ENCODE peak calls at places on chromosomes 7 and 10, in six cellular contexts. Y, F, U, K, N and I are unnamed samples.
A peak's percentile ranks its signal among the peaks of the same experiment; 100 is the strongest.

GRCh38 chr10:16967866-16968721 is 150.9 kb upstream of the RSU1 start:
- DNase-seq in Y (peak; percentile 95), K (no peak), N (peak; percentile 25), F (peak; percentile 75), U (peak; percentile 59), I (peak; percentile 93)

GRCh38 chr10:97780991-97781540 is 9.3 kb upstream of the SFRP5 start:
- DNase-seq in U (no peak), Y (no peak), F (no peak), N (no peak), K (no peak), I (no peak)

GRCh38 chr7:64951250-64951848 is 39.5 kb downstream of the ZNF117 start:
- DNase-seq in Y (peak; percentile 50), N (no peak), K (peak; percentile 17), U (no peak), F (peak; percentile 2), I (peak; percentile 54)

GRCh38 chr10:89351402-89352038 is 23.7 kb downstream of the IFIT3 start:
- DNase-seq in K (no peak), F (no peak), N (no peak), U (no peak), Y (peak; percentile 68), I (peak; percentile 44)

GRCh38 chr10:72567884-72568283 is 58.0 kb downstream of the MICU1 start:
- DNase-seq in F (no peak), Y (no peak), U (no peak), K (no peak), N (no peak), I (no peak)

GRCh38 chr7:70647801-70648491 is 484.0 kb upstream of the GALNT17 start:
- DNase-seq in F (no peak), U (no peak), Y (peak; percentile 31), K (no peak), N (no peak), I (peak; percentile 80)

GRCh38 chr7:30147223-30147622 is 12.4 kb downstream of the MTURN start:
- DNase-seq in N (no peak), F (no peak), K (no peak), Y (no peak), U (no peak), I (no peak)

GRCh38 chr7:48096273-48096672 is 7.2 kb downstream of the UPP1 start:
- DNase-seq in F (no peak), K (no peak), U (no peak), Y (no peak), N (no peak), I (no peak)

GRCh38 chr10:91410638-91411367 is 659 bp downstream of the HECTD2 start:
- DNase-seq in F (no peak), Y (peak; percentile 63), U (no peak), N (no peak), K (no peak), I (peak; percentile 63)

GRCh38 chr10:94225589-94225988 is 137.2 kb downstream of the NOC3L start:
- DNase-seq in K (no peak), Y (no peak), N (no peak), U (no peak), F (no peak), I (no peak)

GRCh38 chr10:107749235-107749634 is 584.7 kb upstream of the SORCS1 start:
- DNase-seq in Y (no peak), K (no peak), F (no peak), N (no peak), U (no peak), I (no peak)

GRCh38 chr7:95700917-95701316 is 71.4 kb upstream of the DYNC1I1 start:
- DNase-seq in F (no peak), N (no peak), K (no peak), Y (no peak), U (no peak), I (no peak)

GRCh38 chr10:22849077-22849810 is 78.6 kb upstream of the ARMC3 start:
- DNase-seq in Y (no peak), K (no peak), U (no peak), F (no peak), N (no peak), I (no peak)

GRCh38 chr10:88150338-88150737 is 286.9 kb downstream of the PTEN start:
- DNase-seq in N (no peak), U (no peak), K (no peak), Y (peak; percentile 58), F (no peak), I (peak; percentile 72)

GRCh38 chr10:77546048-77546447 is 91.6 kb downstream of the KCNMA1 start:
- DNase-seq in U (no peak), K (no peak), Y (no peak), F (no peak), N (no peak), I (no peak)

GRCh38 chr7:816751-817671 is 15.3 kb upstream of the SUN1 start:
- DNase-seq in U (no peak), K (no peak), F (peak; percentile 32), N (no peak), Y (peak; percentile 54), I (no peak)

GRCh38 chr7:10708447-10708846 is 265.2 kb upstream of the PHF14 start:
- DNase-seq in K (no peak), N (peak; percentile 34), Y (no peak), U (peak; percentile 52), F (peak; percentile 23), I (no peak)

GRCh38 chr10:110758898-110759297 is 112.8 kb upstream of the PDCD4 start:
- DNase-seq in F (no peak), K (no peak), Y (peak; percentile 64), U (no peak), N (peak; percentile 13), I (peak; percentile 62)
- H4K91ac ChIP-seq in F (no peak overlapping the region), K (no peak overlapping the region), Y (no peak overlapping the region), U (no peak overlapping the region), N (no peak overlapping the region), I (peak overlapping the region; percentile 25)

DNA sequence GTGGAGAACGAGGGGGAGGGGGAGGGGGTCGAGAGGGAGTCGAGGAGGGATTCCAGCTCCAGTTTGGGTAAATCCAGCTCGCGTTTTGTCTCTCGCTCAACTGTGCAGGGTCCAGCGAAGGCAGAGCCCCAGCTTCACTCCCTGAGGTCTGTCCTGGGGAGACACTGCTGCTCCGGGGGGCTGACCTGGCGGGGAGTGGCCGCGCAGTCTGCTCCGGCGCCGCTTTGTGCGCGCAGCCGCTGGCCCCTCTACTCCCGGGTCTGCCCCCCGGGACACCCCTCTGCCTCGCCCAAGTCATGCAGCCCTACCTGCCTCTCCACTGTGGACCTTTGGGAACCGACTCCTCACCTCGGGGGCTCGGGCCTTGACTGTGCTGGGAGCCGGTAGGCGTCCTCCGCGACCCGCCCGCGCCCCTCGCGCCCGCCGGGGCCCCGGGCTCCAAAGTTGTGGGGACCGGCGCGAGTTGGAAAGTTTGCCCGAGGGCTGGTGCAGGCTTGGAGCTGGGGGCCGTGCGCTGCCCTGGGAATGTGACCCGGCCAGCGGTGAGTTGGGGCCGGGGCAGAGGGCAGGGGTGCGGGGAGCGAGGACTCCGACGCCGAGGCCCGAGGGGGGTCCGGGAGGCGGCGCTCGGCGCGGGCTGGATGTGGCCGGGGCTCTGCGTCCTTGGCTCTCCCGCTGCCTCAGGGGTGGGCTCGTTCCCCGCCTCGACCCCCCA is at the start of gene TET1:
- DNase-seq in Y (peak; percentile 78), F (peak; percentile 90), K (no peak), N (peak; percentile 59), U (peak; percentile 87), I (peak; percentile 59)
- H4K8ac ChIP-seq in Y (peak within 1 kb of the TSS; percentile 75), F (no peak within 1 kb of the TSS), K (peak within 1 kb of the TSS; percentile 82), N (peak within 1 kb of the TSS; percentile 88), U (no peak within 1 kb of the TSS), I (peak within 1 kb of the TSS; percentile 89)

GRCh38 chr10:101193210-101193609 is 36.1 kb downstream of the LBX1 start:
- DNase-seq in U (no peak), F (no peak), N (no peak), Y (no peak), K (no peak), I (no peak)

GRCh38 chr10:101188942-101189341 is 40.3 kb downstream of the LBX1 start:
- DNase-seq in Y (no peak), N (no peak), F (no peak), U (no peak), K (no peak), I (no peak)

DNA sequence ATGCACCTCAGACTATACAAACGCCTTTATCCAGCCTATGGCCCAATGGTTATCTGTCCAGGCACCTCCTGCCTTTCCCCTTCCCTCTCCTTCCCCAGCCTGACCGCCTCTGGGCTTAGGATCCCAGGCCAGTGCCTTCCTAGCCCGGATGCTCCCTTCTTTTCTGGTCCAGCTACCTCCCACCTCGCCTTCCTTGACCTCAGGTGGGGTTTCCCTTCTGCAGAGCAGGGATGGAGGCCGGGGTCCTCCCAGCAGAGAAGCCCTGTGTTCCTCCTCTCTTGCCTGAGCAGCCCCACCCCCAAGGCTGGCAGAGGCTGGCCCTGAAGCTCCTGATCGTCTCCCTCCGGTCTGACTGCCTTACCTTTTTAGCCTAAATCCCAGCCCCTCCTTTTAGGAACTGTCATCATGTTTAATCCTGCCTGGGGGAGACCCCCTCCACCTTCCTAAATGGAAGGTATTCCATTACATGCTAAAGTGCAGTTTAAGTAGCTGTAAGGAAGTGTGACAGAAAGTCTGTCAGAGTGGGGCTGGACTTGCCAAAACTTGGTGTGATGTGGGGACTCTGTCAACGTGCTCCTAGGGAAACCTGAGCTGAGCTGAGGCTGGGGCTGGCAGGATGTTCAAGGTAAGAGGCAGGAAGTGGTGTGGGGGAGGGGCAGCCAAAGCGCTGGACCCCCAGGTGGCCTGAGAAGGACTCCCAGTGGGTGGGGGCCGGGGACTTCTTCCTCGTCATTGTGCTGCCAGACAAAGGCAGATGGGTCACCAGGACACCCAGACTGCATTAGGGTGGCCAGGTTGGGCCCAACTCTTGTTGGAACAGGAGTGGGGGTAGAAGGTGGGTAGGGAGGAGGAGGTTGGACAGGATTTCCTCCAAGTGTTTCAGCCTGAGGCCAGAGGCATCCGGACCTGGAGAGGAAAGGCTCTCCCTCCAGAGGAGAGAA is 39.5 kb downstream of the LBX1 start:
- DNase-seq in F (no peak), Y (no peak), U (peak; percentile 77), K (no peak), N (peak; percentile 21), I (no peak)
- H4K91ac ChIP-seq in F (no peak overlapping the region), Y (no peak overlapping the region), U (no peak overlapping the region), K (no peak overlapping the region), N (peak overlapping the region; percentile 70), I (no peak overlapping the region)

DNA sequence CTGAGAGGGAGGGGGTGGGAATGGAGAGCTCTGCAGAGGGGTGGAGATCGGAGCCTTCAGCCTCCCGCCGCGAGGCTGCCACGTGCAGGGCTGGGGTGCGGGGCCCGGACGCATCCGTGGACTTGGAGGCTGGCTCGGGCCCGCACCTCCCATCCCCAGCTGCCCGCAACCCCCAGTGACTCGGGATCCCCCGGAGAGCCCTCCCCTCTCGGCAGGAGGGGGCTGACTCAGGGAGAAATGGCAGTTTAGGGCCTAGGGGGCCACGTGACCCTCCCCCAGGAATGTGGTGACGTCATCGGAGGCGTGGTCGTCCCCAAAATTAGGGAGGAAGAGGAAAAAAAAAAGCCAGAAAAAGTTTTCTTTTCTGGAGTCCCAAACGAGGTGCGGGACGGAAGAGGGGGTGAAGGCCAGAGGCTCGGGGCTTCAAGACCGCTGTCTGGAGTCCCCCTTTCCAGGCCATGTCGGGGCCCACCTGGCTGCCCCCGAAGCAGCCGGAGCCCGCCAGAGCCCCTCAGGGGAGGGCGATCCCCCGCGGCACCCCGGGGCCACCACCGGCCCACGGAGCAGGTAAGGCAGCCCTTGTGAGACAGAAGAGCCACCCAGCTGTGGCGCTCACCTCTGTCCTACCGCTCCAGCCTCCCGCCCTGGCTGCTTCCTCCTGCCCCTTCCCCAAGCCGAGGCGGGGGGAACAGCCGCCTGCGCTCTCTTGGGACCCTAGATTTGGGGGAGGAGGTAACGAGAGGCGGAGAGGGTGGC is at the start of gene TRIP6:
- DNase-seq in F (peak; percentile 83), Y (peak; percentile 92), U (peak; percentile 86), N (peak; percentile 64), K (peak; percentile 72), I (peak; percentile 93)
- H4K8ac ChIP-seq in F (peak within 1 kb of the TSS; percentile 82), Y (peak within 1 kb of the TSS; percentile 96), U (no peak within 1 kb of the TSS), N (peak within 1 kb of the TSS; percentile 95), K (peak within 1 kb of the TSS; percentile 97), I (peak within 1 kb of the TSS; percentile 91)